ENCODE peak calls at places on chromosomes 4 and X, in five cellular contexts. P is right atrium auricular region, O is GM12865, W is astrocyte of the spinal cord, Q is K562. Y is an unnamed sample.

GRCh38 chrX:70508296-70508911 is 63.8 kb downstream of the DLG3 start:
- DNase-seq in Q (no peak), P (no peak), W (no peak), O (peak), Y (no peak)

GRCh38 chrX:54808109-54808604 is 612 bp downstream of the MAGED2 start:
- DNase-seq in Q (peak), P (no peak), W (no peak), O (no peak), Y (peak)

GRCh38 chr4:54942735-54943134 is 182.7 kb downstream of the KDR start:
- DNase-seq in W (no peak), O (peak), Q (no peak), P (no peak), Y (no peak)

GRCh38 chrX:28847423-28847822 is 260.2 kb downstream of the IL1RAPL1 start:
- DNase-seq in W (peak), Q (no peak), O (no peak), P (no peak), Y (no peak)

GRCh38 chrX:66009231-66009845 is 30.5 kb downstream of the VSIG4 start:
- DNase-seq in P (no peak), Q (no peak), O (no peak), W (no peak), Y (no peak)

GRCh38 chrX:37922926-37923325 is 75.6 kb upstream of the DYNLT3 start:
- DNase-seq in W (no peak), Q (no peak), P (no peak), O (no peak), Y (no peak)

GRCh38 chr4:7507381-7507780 is 72.7 kb upstream of the PSAPL1 start:
- DNase-seq in O (no peak), W (no peak), P (no peak), Q (no peak), Y (no peak)

GRCh38 chrX:71989768-71990167 is 79.1 kb downstream of the NHSL2 start:
- DNase-seq in O (no peak), P (no peak), W (peak), Q (no peak), Y (no peak)

GRCh38 chr4:87717276-87718031 is 67.4 kb downstream of the DMP1 start:
- DNase-seq in W (peak), P (no peak), O (no peak), Q (no peak), Y (no peak)

GRCh38 chr4:85828295-85828910 is 353.5 kb downstream of the ARHGAP24 start:
- DNase-seq in W (peak), P (no peak), Q (no peak), O (no peak), Y (no peak)

GRCh38 chr4:143773998-143774898 is 73.8 kb upstream of the FREM3 start:
- DNase-seq in Q (peak), P (no peak), O (peak), W (peak), Y (peak)

GRCh38 chrX:30779453-30780030 is 109.5 kb downstream of the TAB3 start:
- DNase-seq in P (no peak), Q (no peak), O (no peak), W (no peak), Y (no peak)

GRCh38 chrX:133590703-133591505 is 175.6 kb upstream of the GPC4 start:
- DNase-seq in P (no peak), Q (no peak), O (no peak), W (no peak), Y (no peak)

GRCh38 chrX:7996414-7996813 is 69.2 kb upstream of the PNPLA4 start:
- DNase-seq in P (no peak), W (peak), Q (peak), O (peak), Y (peak)

GRCh38 chr4:122758033-122758432 is 25.5 kb downstream of the BBS12 start:
- DNase-seq in P (no peak), W (peak), Q (peak), O (peak), Y (peak)

GRCh38 chr4:11439836-11440235 is 11.1 kb upstream of the HS3ST1 start:
- DNase-seq in P (no peak), W (no peak), Q (no peak), O (no peak), Y (no peak)

GRCh38 chr4:164956766-164957643 is 20.5 kb downstream of the TRIM61 start:
- DNase-seq in W (peak), O (peak), Q (peak), P (no peak), Y (peak)

GRCh38 chr4:108466936-108467902 is 153.2 kb upstream of the RPL34 start:
- DNase-seq in Q (no peak), O (peak), W (peak), P (no peak), Y (peak)

GRCh38 chr4:146275370-146275769 is 61.0 kb downstream of the REELD1 start:
- DNase-seq in Q (peak), P (no peak), W (no peak), O (peak), Y (no peak)

GRCh38 chr4:106818764-106819163 is 217.3 kb downstream of the DKK2 start:
- DNase-seq in P (no peak), Q (no peak), O (no peak), W (no peak), Y (no peak)

GRCh38 chrX:43277879-43278278 is 378.2 kb upstream of the MAOA start:
- DNase-seq in Q (no peak), P (no peak), W (no peak), O (no peak), Y (no peak)

GRCh38 chr4:99965674-99966350 is 15.7 kb upstream of the H2AZ1 start:
- DNase-seq in Q (no peak), W (no peak), P (no peak), O (no peak), Y (no peak)

GRCh38 chr4:15234585-15235126 is 193.2 kb upstream of the C1QTNF7 start:
- DNase-seq in O (no peak), W (peak), P (no peak), Q (no peak), Y (no peak)

GRCh38 chrX:12970691-12971202 is 4.2 kb upstream of the TMSB4X start:
- DNase-seq in Q (no peak), W (peak), O (peak), P (no peak), Y (no peak)

GRCh38 chr4:155846929-155847328 is 19.1 kb downstream of the ASIC5 start:
- DNase-seq in P (no peak), W (no peak), O (no peak), Q (no peak), Y (no peak)

GRCh38 chr4:140943486-140943885 is 187.3 kb upstream of the TBC1D9 start:
- DNase-seq in Q (no peak), P (no peak), O (no peak), W (peak), Y (no peak)

GRCh38 chr4:88242144-88242543 is 42.2 kb downstream of the PPM1K start:
- DNase-seq in W (no peak), Q (no peak), O (no peak), P (no peak), Y (no peak)

GRCh38 chr4:76883147-76883546 is 14.8 kb downstream of the SOWAHB start:
- DNase-seq in W (peak), Q (no peak), O (no peak), P (no peak), Y (no peak)

GRCh38 chrX:57267308-57267707 is 19.2 kb upstream of the FAAH2 start:
- DNase-seq in W (no peak), P (no peak), Q (no peak), O (no peak), Y (no peak)

GRCh38 chr4:169272265-169272886 is 1.6 kb upstream of the SH3RF1 start:
- DNase-seq in Q (no peak), O (peak), W (peak), P (no peak), Y (peak)

GRCh38 chr4:12486995-12487394 is 997.1 kb downstream of the RAB28 start:
- DNase-seq in W (no peak), P (no peak), O (no peak), Q (no peak), Y (no peak)

GRCh38 chrX:138710311-138710791 is 1.2 kb downstream of the FGF13 start:
- DNase-seq in O (no peak), Q (no peak), W (no peak), P (no peak), Y (no peak)

GRCh38 chr4:21656832-21657231 is 291.7 kb downstream of the KCNIP4 start:
- DNase-seq in Q (no peak), W (peak), P (no peak), O (no peak), Y (no peak)

GRCh38 chr4:102599887-102600286 is 98.7 kb downstream of the NFKB1 start:
- DNase-seq in P (no peak), W (no peak), Q (no peak), O (no peak), Y (no peak)

GRCh38 chrX:107537815-107538214 is 88.4 kb downstream of the FRMPD3 start:
- DNase-seq in Q (peak), P (no peak), O (peak), W (peak), Y (peak)

GRCh38 chr4:3766207-3766790 is at the start of gene ADRA2C:
- DNase-seq in P (no peak), Q (peak), W (no peak), O (no peak), Y (no peak)
- TF ChIP-seq CTCF in P (no peak), Q (no peak), W (no peak), O (no peak), Y (no peak)

DNA sequence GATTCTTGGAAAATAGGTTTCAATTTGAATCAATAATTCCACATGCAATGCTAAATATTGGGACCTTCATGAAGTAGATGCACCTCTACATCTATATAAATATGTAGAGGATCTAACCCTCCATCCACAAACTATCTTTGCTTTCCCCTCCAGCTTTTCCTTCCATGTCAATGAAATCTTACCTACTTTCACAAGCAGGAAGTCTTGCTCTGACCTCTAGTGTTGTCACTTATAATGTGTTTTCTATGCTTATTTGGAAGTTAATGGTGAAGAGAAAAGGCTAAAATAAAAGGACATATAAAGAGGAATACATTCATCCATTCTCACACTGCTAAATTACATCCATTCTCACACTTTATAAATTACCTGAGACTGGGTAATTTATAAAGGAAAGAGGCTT is 472.7 kb upstream of the DIAPH2 start:
- DNase-seq in O (no peak), Q (no peak), W (no peak), P (no peak), Y (no peak)
- TF ChIP-seq CTCF in O (no peak), Q (no peak), W (no peak), P (no peak), Y (no peak)

DNA sequence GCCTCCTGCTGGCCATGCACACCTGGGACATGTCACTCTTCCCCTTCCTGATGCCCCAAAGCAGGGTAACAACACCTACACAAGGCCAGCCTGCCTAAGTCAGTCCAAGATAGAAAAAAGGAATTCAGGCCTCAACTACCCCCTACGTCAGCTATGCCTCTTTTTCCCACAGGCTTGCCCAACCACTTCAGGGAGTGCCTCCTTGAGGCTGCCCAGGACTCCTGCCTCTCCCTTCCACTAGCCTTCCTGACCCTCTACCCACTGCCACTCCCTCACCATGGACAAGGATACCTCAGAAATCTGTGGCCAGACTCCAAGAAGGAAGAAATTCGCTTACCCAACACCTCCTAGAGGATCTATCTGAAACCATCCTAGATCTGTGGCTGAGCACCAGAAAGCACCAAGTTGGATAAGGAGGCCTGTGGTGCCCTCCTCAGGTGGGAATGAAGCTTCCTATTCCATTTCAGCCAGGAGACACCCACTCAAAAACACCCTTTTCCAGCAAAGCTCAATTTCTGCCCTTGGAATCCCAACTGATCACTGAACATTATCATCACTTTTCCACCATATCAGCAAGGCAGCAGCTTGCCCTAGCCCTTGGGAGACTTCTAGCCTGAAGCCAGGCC is 1.8 kb downstream of the KDM5C start:
- DNase-seq in Q (no peak), W (no peak), P (no peak), O (no peak), Y (no peak)
- TF ChIP-seq CTCF in Q (no peak), W (no peak), P (no peak), O (no peak), Y (no peak)

GRCh38 chrX:81195712-81196111 is 6.0 kb downstream of the HMGN5 start:
- DNase-seq in Q (peak), P (peak), O (peak), W (peak), Y (no peak)
- TF ChIP-seq CTCF in Q (peak), P (peak), O (peak), W (peak), Y (peak)

DNA sequence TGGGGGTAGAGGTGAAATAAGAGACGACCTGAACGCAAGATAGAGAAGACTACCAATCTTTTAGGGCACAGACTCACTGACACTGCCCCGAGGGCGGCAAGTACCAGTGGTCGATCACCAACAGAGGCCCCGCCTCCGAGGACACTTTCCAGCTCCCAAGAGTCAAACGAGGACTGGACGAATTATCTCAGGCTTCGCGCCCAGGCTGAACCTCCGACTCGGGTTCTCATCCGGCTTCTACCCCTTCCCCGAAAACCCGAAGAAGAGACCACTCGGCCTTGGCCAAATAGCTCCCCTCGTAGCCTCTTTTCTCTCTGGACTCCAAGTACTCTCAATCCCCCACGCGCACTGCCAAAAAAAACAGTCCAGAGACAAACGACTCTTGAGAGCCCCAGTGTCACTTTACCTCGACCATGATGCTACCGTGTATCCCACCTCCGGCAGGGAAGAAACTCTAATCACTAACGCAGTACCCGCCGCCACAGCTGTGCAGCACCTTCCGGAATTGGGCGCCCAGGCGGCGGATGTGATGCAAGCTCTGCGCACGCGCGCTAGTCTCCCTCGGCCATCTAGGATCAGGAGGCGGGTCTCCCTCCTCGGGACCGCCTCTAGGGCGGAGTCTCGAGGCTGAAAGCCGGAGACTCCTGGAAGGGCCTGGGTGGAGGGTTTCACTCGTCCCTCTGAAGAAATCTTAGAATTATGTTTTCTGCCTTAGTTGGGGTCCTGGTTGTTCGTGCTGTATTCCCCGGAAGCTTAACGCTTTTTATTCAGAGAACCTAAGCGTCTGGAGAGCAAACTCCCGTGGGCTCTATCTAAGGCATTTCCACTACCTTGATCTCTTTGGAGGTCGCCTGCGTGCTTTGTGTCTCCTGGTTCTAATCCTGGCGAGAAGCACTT is at the start of gene PLRG1:
- DNase-seq in W (peak), O (peak), P (peak), Q (peak), Y (peak)
- TF ChIP-seq CTCF in W (peak), O (no peak), P (no peak), Q (no peak), Y (no peak)

GRCh38 chr4:962231-963208 is 10.8 kb downstream of the DGKQ start:
- DNase-seq in Q (no peak), P (no peak), W (no peak), O (no peak), Y (no peak)
- TF ChIP-seq CTCF in Q (no peak), P (no peak), W (no peak), O (no peak), Y (no peak)

DNA sequence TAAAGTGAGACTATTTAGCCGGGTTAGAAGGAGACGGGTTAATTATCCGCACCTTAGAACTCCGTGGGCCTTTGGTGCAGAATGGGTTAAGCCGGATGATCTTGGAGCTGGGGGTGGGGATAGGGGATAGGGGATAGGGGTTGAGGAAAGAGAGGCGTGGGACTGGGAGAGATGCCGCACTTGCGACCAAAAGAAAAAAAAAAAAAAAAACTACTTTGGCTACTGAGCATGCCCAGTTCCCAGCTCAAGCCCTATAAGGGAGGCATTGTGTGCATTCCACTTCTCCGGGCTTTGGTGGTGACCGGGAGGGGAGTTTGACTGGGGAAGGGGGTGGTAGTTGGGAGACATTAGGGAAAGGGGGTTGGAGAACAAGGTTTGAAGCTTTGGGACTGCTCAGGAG is at the start of gene SLITRK4:
- DNase-seq in Q (no peak), O (no peak), P (no peak), W (no peak), Y (no peak)
- TF ChIP-seq CTCF in Q (no peak), O (no peak), P (no peak), W (no peak), Y (no peak)